ENCODE peak calls at places on chromosomes 6 and 20, in ten cellular contexts. X is tibial nerve, P is HCT116, S is breast epithelium, U is testis, J is spleen, F is transverse colon, V is upper lobe of left lung, Y is GM12878, N is ovary. Z is an unnamed sample. For H3K36me3, the result is how much of the 10 kb centered on the place peaks cover.

GRCh38 chr20:51486197-51487005 is 56.1 kb downstream of the NFATC2 start:
- DNase-seq in X (no peak), P (no peak), S (no peak), U (no peak), J (peak), F (no peak), V (no peak), Y (no peak), N (no peak), Z (no peak)

GRCh38 chr20:32155017-32155965 is 45.8 kb downstream of the TM9SF4 start:
- DNase-seq in X (peak), P (no peak), S (peak), U (peak), J (peak), F (peak), V (peak), Y (peak), N (peak), Z (peak)

GRCh38 chr6:44500074-44500473 is 112.6 kb downstream of the CDC5L start:
- DNase-seq in X (no peak), P (no peak), S (no peak), U (no peak), J (no peak), F (no peak), V (no peak), Y (no peak), N (no peak), Z (no peak)

GRCh38 chr20:22106308-22106938 is 401.0 kb downstream of the PAX1 start:
- DNase-seq in X (no peak), P (no peak), S (no peak), U (peak), J (no peak), F (no peak), V (no peak), Y (no peak), N (no peak), Z (no peak)

GRCh38 chr20:32494498-32495216 is 90.5 kb downstream of the NOL4L start:
- DNase-seq in X (no peak), P (no peak), S (no peak), U (no peak), J (no peak), F (no peak), V (no peak), Y (no peak), N (no peak), Z (no peak)

GRCh38 chr20:38754924-38755323 is 6.7 kb downstream of the ACTR5 start:
- DNase-seq in X (no peak), P (no peak), S (no peak), U (no peak), J (no peak), F (no peak), V (peak), Y (no peak), N (no peak), Z (no peak)

GRCh38 chr20:19244291-19244690 is 31.8 kb downstream of the SLC24A3 start:
- DNase-seq in X (no peak), P (no peak), S (no peak), U (no peak), J (no peak), F (no peak), V (no peak), Y (no peak), N (no peak), Z (no peak)

GRCh38 chr6:1756472-1757129 is 146.9 kb downstream of the FOXC1 start:
- DNase-seq in X (no peak), P (no peak), S (no peak), U (no peak), J (no peak), F (no peak), V (no peak), Y (no peak), N (no peak), Z (no peak)

GRCh38 chr6:156880913-156881312 is 103.7 kb downstream of the ARID1B start:
- DNase-seq in X (no peak), P (no peak), S (no peak), U (no peak), J (no peak), F (no peak), V (no peak), Y (no peak), N (no peak), Z (no peak)

GRCh38 chr6:74879234-74879633 is 326.6 kb downstream of the COL12A1 start:
- DNase-seq in X (no peak), P (no peak), S (no peak), U (no peak), J (no peak), F (no peak), V (no peak), Y (no peak), N (peak), Z (no peak)

GRCh38 chr6:34126419-34126818 is 19.5 kb downstream of the GRM4 start:
- DNase-seq in X (no peak), P (no peak), S (no peak), U (no peak), J (no peak), F (no peak), V (no peak), Y (no peak), N (no peak), Z (no peak)

GRCh38 chr20:35561268-35561667 is 19.4 kb downstream of the ERGIC3 start:
- DNase-seq in X (no peak), P (no peak), S (no peak), U (peak), J (no peak), F (peak), V (no peak), Y (no peak), N (no peak), Z (no peak)

GRCh38 chr6:34339432-34339831 is 53.0 kb downstream of the NUDT3 start:
- DNase-seq in X (no peak), P (no peak), S (no peak), U (no peak), J (no peak), F (no peak), V (no peak), Y (no peak), N (no peak), Z (no peak)

GRCh38 chr6:40299666-40300065 is 287.5 kb downstream of the LRFN2 start:
- DNase-seq in X (no peak), P (no peak), S (no peak), U (no peak), J (no peak), F (no peak), V (peak), Y (no peak), N (no peak), Z (no peak)

GRCh38 chr6:38117281-38117680 is 297.8 kb downstream of the ZFAND3 start:
- DNase-seq in X (no peak), P (no peak), S (no peak), U (no peak), J (no peak), F (no peak), V (no peak), Y (no peak), N (no peak), Z (no peak)

DNA sequence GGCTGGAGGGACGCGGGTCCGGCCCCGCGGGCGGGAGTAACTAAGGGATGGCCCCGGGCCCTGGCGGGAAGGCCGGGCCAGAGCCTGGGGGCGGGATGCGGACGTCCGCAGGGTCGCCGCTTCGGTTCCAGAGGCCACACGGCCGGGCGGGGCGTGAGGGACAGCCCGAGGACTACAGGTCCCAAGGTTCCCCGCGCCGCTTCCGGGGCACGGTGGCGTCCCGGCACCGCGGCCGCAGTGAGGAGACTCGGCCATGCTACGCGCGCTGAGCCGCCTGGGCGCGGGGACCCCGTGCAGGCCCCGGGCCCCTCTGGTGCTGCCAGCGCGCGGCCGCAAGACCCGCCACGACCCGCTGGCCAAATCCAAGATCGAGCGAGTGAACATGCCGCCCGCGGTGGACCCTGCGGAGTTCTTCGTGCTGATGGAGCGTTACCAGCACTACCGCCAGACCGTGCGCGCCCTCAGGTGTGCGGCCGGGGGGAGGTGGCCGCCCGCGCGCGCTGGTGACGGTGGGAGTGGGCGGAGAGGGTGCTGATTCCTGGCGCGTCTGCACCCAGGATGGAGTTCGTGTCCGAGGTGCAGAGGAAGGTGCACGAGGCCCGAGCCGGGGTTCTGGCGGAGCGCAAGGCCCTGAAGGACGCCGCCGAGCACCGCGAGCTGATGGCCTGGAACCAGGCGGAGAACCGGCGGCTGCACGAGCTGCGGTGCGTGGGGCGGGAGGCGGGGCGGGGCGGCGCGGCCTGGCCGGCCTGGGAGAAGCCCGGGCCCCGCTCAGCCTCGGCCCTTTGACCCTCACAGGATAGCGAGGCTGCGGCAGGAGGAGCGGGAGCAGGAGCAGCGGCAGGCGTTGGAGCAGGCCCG is at the start of gene MRPS26:
- DNase-seq in X (peak), P (peak), S (peak), U (peak), J (peak), F (peak), V (peak), Y (no peak), N (peak), Z (peak)
- TF ChIP-seq POLR2A in X (peak), P (peak), S (peak), U (peak), J (no peak), F (peak), V (no peak), Y (peak), N (peak), Z (peak)

GRCh38 chr20:46367967-46368901 is 38.2 kb downstream of the ELMO2 start:
- DNase-seq in X (no peak), P (no peak), S (no peak), U (no peak), J (no peak), F (no peak), V (no peak), Y (no peak), N (no peak), Z (no peak)
- H3K36me3 ChIP-seq in X (half or more), P (under half), S (under half), U (under half), J (under half), F (half or more), V (half or more), Y (under half), N (under half), Z (under half)

GRCh38 chr6:42402184-42402583 is 49.5 kb downstream of the TRERF1 start:
- DNase-seq in X (no peak), P (peak), S (no peak), U (no peak), J (no peak), F (no peak), V (no peak), Y (peak), N (no peak), Z (no peak)
- H3K4me3 ChIP-seq in X (no peak), P (peak), S (no peak), U (no peak), J (no peak), F (no peak), V (no peak), Y (no peak), N (no peak), Z (no peak)

GRCh38 chr6:154347981-154348380 is 8.6 kb downstream of the IPCEF1 start:
- DNase-seq in X (no peak), P (no peak), S (no peak), U (no peak), J (no peak), F (no peak), V (no peak), Y (no peak), N (no peak), Z (no peak)
- TF ChIP-seq POLR2A in X (no peak), P (no peak), S (no peak), U (no peak), J (no peak), F (no peak), V (no peak), Y (no peak), N (no peak), Z (no peak)

DNA sequence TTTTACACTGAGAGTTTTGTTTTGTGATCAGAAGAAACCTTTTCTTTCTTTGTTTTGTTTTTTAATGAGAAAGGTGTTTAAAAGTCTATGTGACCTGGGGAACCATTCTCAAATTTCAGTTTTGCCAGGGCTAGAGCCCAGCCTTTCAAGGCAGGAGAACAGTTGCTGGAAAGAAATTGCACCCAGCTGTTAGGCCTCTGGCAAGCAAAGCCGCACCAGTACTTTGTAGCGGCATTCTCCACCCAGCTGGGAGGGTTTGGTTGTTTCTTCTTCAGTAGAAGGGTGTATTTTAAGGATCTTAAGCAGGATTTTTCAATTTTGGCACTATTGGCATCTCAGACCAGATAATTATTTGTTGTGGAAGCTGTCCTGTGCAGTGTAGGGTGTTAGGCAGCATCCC is 16.6 kb upstream of the MAPK13 start:
- DNase-seq in X (no peak), P (no peak), S (no peak), U (no peak), J (no peak), F (no peak), V (no peak), Y (no peak), N (no peak), Z (peak)
- H3K36me3 ChIP-seq in X (half or more), P (under half), S (under half), U (under half), J (under half), F (under half), V (under half), Y (under half), N (under half), Z (under half)

GRCh38 chr6:116459927-116460326 is 1.2 kb upstream of the CALHM6 start:
- DNase-seq in X (no peak), P (no peak), S (no peak), U (no peak), J (no peak), F (no peak), V (no peak), Y (no peak), N (no peak), Z (no peak)

GRCh38 chr6:116461563-116462507 is 660 bp downstream of the CALHM6 start:
- DNase-seq in X (no peak), P (no peak), S (no peak), U (peak), J (peak), F (peak), V (peak), Y (no peak), N (peak), Z (peak)

GRCh38 chr6:116462516-116462915 is 1.3 kb downstream of the CALHM6 start:
- DNase-seq in X (no peak), P (no peak), S (no peak), U (no peak), J (no peak), F (no peak), V (no peak), Y (no peak), N (no peak), Z (no peak)

GRCh38 chr6:116458264-116458663 is 2.9 kb upstream of the CALHM6 start:
- DNase-seq in X (no peak), P (no peak), S (no peak), U (no peak), J (no peak), F (no peak), V (peak), Y (no peak), N (no peak), Z (no peak)

GRCh38 chr6:116461075-116461474 is at the start of gene CALHM6:
- DNase-seq in X (no peak), P (no peak), S (no peak), U (no peak), J (no peak), F (no peak), V (no peak), Y (no peak), N (no peak), Z (no peak)
- H3K4me3 ChIP-seq in X (peak), P (no peak), S (peak), U (peak), J (peak), F (peak), V (peak), Y (peak), N (peak), Z (peak)

Z was measured in Peyer's patch.